ENCODE peak calls at places on chromosome 7, in five cellular contexts. L, M, E, T and A are unnamed samples.

GRCh38 chr7:44796034-44796503 is 412 bp upstream of the PPIA start:
- DNase-seq in L (no peak), M (no peak), E (no peak), T (no peak), A (peak; percentile 81)

GRCh38 chr7:158495780-158496179 is 91.8 kb downstream of the PTPRN2 start:
- DNase-seq in L (no peak), M (no peak), E (peak; percentile 30), T (peak; percentile 91), A (peak; percentile 77)

GRCh38 chr7:152354061-152354460 is 81.7 kb downstream of the KMT2C start:
- DNase-seq in L (no peak), M (no peak), E (no peak), T (no peak), A (no peak)

GRCh38 chr7:132406039-132406438 is 170.2 kb downstream of the PLXNA4 start:
- DNase-seq in L (peak; percentile 23), M (no peak), E (no peak), T (no peak), A (no peak)

GRCh38 chr7:11376549-11376948 is 402.9 kb downstream of the PHF14 start:
- DNase-seq in L (no peak), M (no peak), E (no peak), T (no peak), A (no peak)

GRCh38 chr7:99551329-99551728 is 585 bp downstream of the FAM200A start:
- DNase-seq in L (no peak), M (no peak), E (peak; percentile 22), T (no peak), A (no peak)

GRCh38 chr7:108086962-108087361 is 43.2 kb downstream of the LAMB4 start:
- DNase-seq in L (no peak), M (no peak), E (peak; percentile 14), T (no peak), A (peak; percentile 17)

GRCh38 chr7:151248191-151249033 is at the start of gene SMARCD3:
- DNase-seq in L (no peak), M (no peak), E (peak; percentile 65), T (peak; percentile 92), A (peak; percentile 62)

GRCh38 chr7:158025651-158026600 is 561.7 kb downstream of the PTPRN2 start:
- DNase-seq in L (no peak), M (no peak), E (peak; percentile 4), T (no peak), A (no peak)

GRCh38 chr7:92625617-92626016 is 35.4 kb upstream of the FAM133B start:
- DNase-seq in L (no peak), M (no peak), E (no peak), T (no peak), A (no peak)

GRCh38 chr7:29508608-29509007 is 55.0 kb upstream of the PRR15 start:
- DNase-seq in L (no peak), M (no peak), E (no peak), T (no peak), A (no peak)

GRCh38 chr7:8724080-8724718 is 290.8 kb downstream of the NXPH1 start:
- DNase-seq in L (no peak), M (no peak), E (peak; percentile 86), T (peak; percentile 78), A (peak; percentile 81)

GRCh38 chr7:16804674-16805439 is at the start of gene AGR2:
- DNase-seq in L (no peak), M (no peak), E (no peak), T (no peak), A (no peak)

GRCh38 chr7:129066290-129067131 is 11.6 kb upstream of the TNPO3 start:
- DNase-seq in L (peak; percentile 42), M (no peak), E (no peak), T (peak; percentile 76), A (peak; percentile 10)

GRCh38 chr7:32941996-32942782 is 15.1 kb upstream of the FKBP9 start:
- DNase-seq in L (no peak), M (peak; percentile 31), E (peak; percentile 73), T (peak; percentile 59), A (peak; percentile 53)

GRCh38 chr7:69635572-69636190 is 37.4 kb downstream of the AUTS2 start:
- DNase-seq in L (no peak), M (no peak), E (no peak), T (no peak), A (no peak)

GRCh38 chr7:91630581-91631370 is 249.7 kb downstream of the MTERF1 start:
- DNase-seq in L (no peak), M (no peak), E (no peak), T (no peak), A (no peak)

GRCh38 chr7:25716421-25716820 is 435.6 kb upstream of the NFE2L3 start:
- DNase-seq in L (no peak), M (no peak), E (no peak), T (no peak), A (no peak)